ENCODE peak calls at places on chromosomes 2 and 18, in nine cellular contexts. One of them, this sample, is unnamed.

GRCh38 chr2:127051116-127051779 is 55.7 kb downstream of the BIN1 start:
- DNase-seq in H54: no peak
- DNase-seq in HCT116: no peak
- DNase-seq in IMR-90: no peak
- DNase-seq in ovary: peak; percentile 22
- DNase-seq in K562: no peak
- DNase-seq in upper lobe of left lung: peak; percentile 78
- DNase-seq in A549: no peak
- DNase-seq in body of pancreas: peak; percentile 10
- DNase-seq in this sample: peak; percentile 14

GRCh38 chr2:127627740-127628571 is 18.0 kb upstream of the GPR17 start:
- DNase-seq in H54: no peak
- DNase-seq in HCT116: no peak
- DNase-seq in IMR-90: no peak
- DNase-seq in ovary: no peak
- DNase-seq in K562: no peak
- DNase-seq in upper lobe of left lung: peak; percentile 45
- DNase-seq in A549: no peak
- DNase-seq in body of pancreas: no peak
- DNase-seq in this sample: no peak

GRCh38 chr18:60024345-60024744 is 124.5 kb downstream of the PMAIP1 start:
- DNase-seq in H54: no peak
- DNase-seq in HCT116: no peak
- DNase-seq in IMR-90: no peak
- DNase-seq in ovary: no peak
- DNase-seq in K562: no peak
- DNase-seq in upper lobe of left lung: no peak
- DNase-seq in A549: no peak
- DNase-seq in body of pancreas: no peak
- DNase-seq in this sample: no peak

GRCh38 chr2:180524458-180524857 is 455.9 kb upstream of the UBE2E3 start:
- DNase-seq in H54: no peak
- DNase-seq in HCT116: no peak
- DNase-seq in IMR-90: peak; percentile 29
- DNase-seq in ovary: no peak
- DNase-seq in K562: no peak
- DNase-seq in upper lobe of left lung: no peak
- DNase-seq in A549: no peak
- DNase-seq in body of pancreas: no peak
- DNase-seq in this sample: no peak

GRCh38 chr2:109339519-109339991 is 210.6 kb downstream of the SH3RF3 start:
- DNase-seq in H54: no peak
- DNase-seq in HCT116: no peak
- DNase-seq in IMR-90: peak; percentile 93
- DNase-seq in ovary: no peak
- DNase-seq in K562: no peak
- DNase-seq in upper lobe of left lung: peak; percentile 34
- DNase-seq in A549: no peak
- DNase-seq in body of pancreas: no peak
- DNase-seq in this sample: no peak

GRCh38 chr2:202069189-202070050 is 3.6 kb upstream of the KIAA2012 start:
- DNase-seq in H54: no peak
- DNase-seq in HCT116: no peak
- DNase-seq in IMR-90: no peak
- DNase-seq in ovary: no peak
- DNase-seq in K562: peak; percentile 72
- DNase-seq in upper lobe of left lung: no peak
- DNase-seq in A549: no peak
- DNase-seq in body of pancreas: no peak
- DNase-seq in this sample: no peak

GRCh38 chr2:210961249-210961648 is 404.9 kb downstream of the CPS1 start:
- DNase-seq in H54: no peak
- DNase-seq in HCT116: no peak
- DNase-seq in IMR-90: no peak
- DNase-seq in ovary: no peak
- DNase-seq in K562: no peak
- DNase-seq in upper lobe of left lung: no peak
- DNase-seq in A549: no peak
- DNase-seq in body of pancreas: no peak
- DNase-seq in this sample: no peak

GRCh38 chr2:201631041-201631440 is 12.3 kb downstream of the TMEM237 start:
- DNase-seq in H54: no peak
- DNase-seq in HCT116: no peak
- DNase-seq in IMR-90: no peak
- DNase-seq in ovary: no peak
- DNase-seq in K562: no peak
- DNase-seq in upper lobe of left lung: no peak
- DNase-seq in A549: no peak
- DNase-seq in body of pancreas: no peak
- DNase-seq in this sample: no peak

GRCh38 chr2:180622122-180622918 is 358.1 kb upstream of the UBE2E3 start:
- DNase-seq in H54: no peak
- DNase-seq in HCT116: no peak
- DNase-seq in IMR-90: peak; percentile 78
- DNase-seq in ovary: no peak
- DNase-seq in K562: no peak
- DNase-seq in upper lobe of left lung: no peak
- DNase-seq in A549: no peak
- DNase-seq in body of pancreas: no peak
- DNase-seq in this sample: no peak

GRCh38 chr2:217972490-217972889 is 30.3 kb downstream of the TNS1 start:
- DNase-seq in H54: no peak
- DNase-seq in HCT116: no peak
- DNase-seq in IMR-90: no peak
- DNase-seq in ovary: peak; percentile 63
- DNase-seq in K562: no peak
- DNase-seq in upper lobe of left lung: no peak
- DNase-seq in A549: no peak
- DNase-seq in body of pancreas: peak; percentile 7
- DNase-seq in this sample: no peak

DNA sequence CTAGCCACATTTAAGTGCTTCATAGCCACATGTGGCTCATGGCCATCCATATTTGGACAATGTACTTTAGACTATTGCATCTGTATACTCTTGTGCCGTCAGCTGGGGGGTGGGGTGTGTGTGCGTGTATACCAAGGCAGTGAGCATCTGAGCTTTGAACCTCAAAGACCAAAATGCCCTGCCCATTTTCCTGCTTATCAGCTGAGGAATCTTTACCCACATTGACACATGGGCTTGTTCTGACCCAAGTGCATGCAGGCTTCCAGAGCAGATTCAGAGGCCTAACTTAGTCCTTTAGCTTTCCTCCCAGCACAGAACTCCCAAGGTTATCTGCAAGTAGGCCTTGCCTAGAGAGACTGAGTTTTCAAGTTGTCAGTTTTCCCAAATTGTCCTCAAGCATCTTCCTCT is 11.1 kb upstream of the MOCOS start:
- DNase-seq in H54: no peak
- DNase-seq in HCT116: no peak
- DNase-seq in IMR-90: no peak
- DNase-seq in ovary: no peak
- DNase-seq in K562: no peak
- DNase-seq in upper lobe of left lung: no peak
- DNase-seq in A549: no peak
- DNase-seq in body of pancreas: no peak
- DNase-seq in this sample: no peak
- TF ChIP-seq POLR2A in H54: no peak
- TF ChIP-seq POLR2A in HCT116: no peak
- TF ChIP-seq POLR2A in IMR-90: no peak
- TF ChIP-seq POLR2A in ovary: no peak
- TF ChIP-seq POLR2A in K562: no peak
- TF ChIP-seq POLR2A in upper lobe of left lung: no peak
- TF ChIP-seq POLR2A in A549: no peak
- TF ChIP-seq POLR2A in body of pancreas: no peak
- TF ChIP-seq POLR2A in this sample: no peak

GRCh38 chr18:35973650-35974049 is 1.2 kb downstream of the RMP24 start:
- DNase-seq in H54: no peak
- DNase-seq in HCT116: no peak
- DNase-seq in IMR-90: no peak
- DNase-seq in ovary: no peak
- DNase-seq in K562: no peak
- DNase-seq in upper lobe of left lung: no peak
- DNase-seq in A549: no peak
- DNase-seq in body of pancreas: no peak
- DNase-seq in this sample: no peak

GRCh38 chr18:35974181-35974580 is 1.7 kb downstream of the RMP24 start:
- DNase-seq in H54: no peak
- DNase-seq in HCT116: no peak
- DNase-seq in IMR-90: no peak
- DNase-seq in ovary: no peak
- DNase-seq in K562: no peak
- DNase-seq in upper lobe of left lung: no peak
- DNase-seq in A549: no peak
- DNase-seq in body of pancreas: no peak
- DNase-seq in this sample: no peak

GRCh38 chr18:35971661-35972196 is 750 bp upstream of the RMP24 start:
- DNase-seq in H54: no peak
- DNase-seq in HCT116: no peak
- DNase-seq in IMR-90: no peak
- DNase-seq in ovary: no peak
- DNase-seq in K562: no peak
- DNase-seq in upper lobe of left lung: no peak
- DNase-seq in A549: no peak
- DNase-seq in body of pancreas: no peak
- DNase-seq in this sample: no peak

GRCh38 chr18:35969676-35970075 is 2.8 kb upstream of the RMP24 start:
- DNase-seq in H54: no peak
- DNase-seq in HCT116: no peak
- DNase-seq in IMR-90: no peak
- DNase-seq in ovary: no peak
- DNase-seq in K562: no peak
- DNase-seq in upper lobe of left lung: no peak
- DNase-seq in A549: no peak
- DNase-seq in body of pancreas: no peak
- DNase-seq in this sample: no peak

DNA sequence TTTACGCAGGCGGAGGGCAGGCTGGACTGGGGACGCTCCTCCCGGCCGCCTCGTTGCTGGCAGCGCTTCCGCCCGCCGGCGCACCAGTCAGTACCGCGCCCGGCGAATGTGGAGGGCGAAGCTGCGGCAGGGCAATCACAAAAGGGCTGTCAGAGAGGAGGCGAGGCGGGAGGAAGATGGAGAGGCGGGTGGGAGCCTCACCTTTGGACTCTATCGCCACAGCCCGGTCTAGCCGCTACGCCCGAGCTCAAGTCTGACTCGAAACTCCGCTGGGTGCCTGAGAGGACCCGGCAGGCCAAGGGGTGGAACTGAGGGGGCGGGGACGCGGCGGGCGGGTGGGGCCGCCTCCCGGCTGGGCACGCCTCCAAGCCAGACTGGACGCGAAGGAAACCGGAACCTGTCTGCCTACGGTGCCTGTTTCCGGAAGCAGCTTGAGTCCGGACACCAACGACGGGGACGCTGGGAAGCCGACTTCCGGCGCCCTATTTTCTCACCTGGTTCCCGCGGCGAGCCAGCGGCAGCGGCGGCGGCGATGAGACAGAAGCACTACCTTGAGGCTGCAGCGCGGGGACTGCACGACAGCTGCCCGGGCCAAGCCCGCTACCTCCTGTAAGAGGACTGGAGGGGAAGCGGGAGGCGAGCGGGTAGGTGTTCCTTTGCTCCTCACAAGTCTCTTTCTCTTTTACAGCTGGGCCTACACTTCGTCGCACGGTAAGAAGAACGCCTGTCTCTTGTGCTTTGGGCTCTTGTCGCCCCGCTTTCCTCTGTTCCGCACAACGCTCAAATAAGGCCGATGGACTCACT is at the start of gene RMP24:
- DNase-seq in H54: peak; percentile 77
- DNase-seq in HCT116: peak; percentile 94
- DNase-seq in IMR-90: peak; percentile 96
- DNase-seq in ovary: peak; percentile 97
- DNase-seq in K562: peak; percentile 96
- DNase-seq in upper lobe of left lung: peak; percentile 97
- DNase-seq in A549: peak; percentile 66
- DNase-seq in body of pancreas: peak; percentile 96
- DNase-seq in this sample: peak; percentile 81
- TF ChIP-seq POLR2A in H54: peak; percentile 76
- TF ChIP-seq POLR2A in HCT116: peak; percentile 63
- TF ChIP-seq POLR2A in IMR-90: peak; percentile 82
- TF ChIP-seq POLR2A in ovary: peak; percentile 24
- TF ChIP-seq POLR2A in K562: peak; percentile 93
- TF ChIP-seq POLR2A in upper lobe of left lung: peak; percentile 36
- TF ChIP-seq POLR2A in A549: peak; percentile 85
- TF ChIP-seq POLR2A in body of pancreas: peak; percentile 50
- TF ChIP-seq POLR2A in this sample: peak; percentile 78

GRCh38 chr2:19313553-19313952 is 44.9 kb downstream of the OSR1 start:
- DNase-seq in H54: no peak
- DNase-seq in HCT116: no peak
- DNase-seq in IMR-90: no peak
- DNase-seq in ovary: no peak
- DNase-seq in K562: no peak
- DNase-seq in upper lobe of left lung: no peak
- DNase-seq in A549: no peak
- DNase-seq in body of pancreas: no peak
- DNase-seq in this sample: no peak

GRCh38 chr2:19312949-19313348 is 45.5 kb downstream of the OSR1 start:
- DNase-seq in H54: peak; percentile 20
- DNase-seq in HCT116: peak; percentile 4
- DNase-seq in IMR-90: peak; percentile 56
- DNase-seq in ovary: no peak
- DNase-seq in K562: no peak
- DNase-seq in upper lobe of left lung: no peak
- DNase-seq in A549: peak; percentile 10
- DNase-seq in body of pancreas: peak; percentile 17
- DNase-seq in this sample: no peak
- TF ChIP-seq POLR2A in H54: no peak
- TF ChIP-seq POLR2A in HCT116: no peak
- TF ChIP-seq POLR2A in IMR-90: no peak
- TF ChIP-seq POLR2A in ovary: no peak
- TF ChIP-seq POLR2A in K562: no peak
- TF ChIP-seq POLR2A in upper lobe of left lung: no peak
- TF ChIP-seq POLR2A in A549: no peak
- TF ChIP-seq POLR2A in body of pancreas: no peak
- TF ChIP-seq POLR2A in this sample: no peak

DNA sequence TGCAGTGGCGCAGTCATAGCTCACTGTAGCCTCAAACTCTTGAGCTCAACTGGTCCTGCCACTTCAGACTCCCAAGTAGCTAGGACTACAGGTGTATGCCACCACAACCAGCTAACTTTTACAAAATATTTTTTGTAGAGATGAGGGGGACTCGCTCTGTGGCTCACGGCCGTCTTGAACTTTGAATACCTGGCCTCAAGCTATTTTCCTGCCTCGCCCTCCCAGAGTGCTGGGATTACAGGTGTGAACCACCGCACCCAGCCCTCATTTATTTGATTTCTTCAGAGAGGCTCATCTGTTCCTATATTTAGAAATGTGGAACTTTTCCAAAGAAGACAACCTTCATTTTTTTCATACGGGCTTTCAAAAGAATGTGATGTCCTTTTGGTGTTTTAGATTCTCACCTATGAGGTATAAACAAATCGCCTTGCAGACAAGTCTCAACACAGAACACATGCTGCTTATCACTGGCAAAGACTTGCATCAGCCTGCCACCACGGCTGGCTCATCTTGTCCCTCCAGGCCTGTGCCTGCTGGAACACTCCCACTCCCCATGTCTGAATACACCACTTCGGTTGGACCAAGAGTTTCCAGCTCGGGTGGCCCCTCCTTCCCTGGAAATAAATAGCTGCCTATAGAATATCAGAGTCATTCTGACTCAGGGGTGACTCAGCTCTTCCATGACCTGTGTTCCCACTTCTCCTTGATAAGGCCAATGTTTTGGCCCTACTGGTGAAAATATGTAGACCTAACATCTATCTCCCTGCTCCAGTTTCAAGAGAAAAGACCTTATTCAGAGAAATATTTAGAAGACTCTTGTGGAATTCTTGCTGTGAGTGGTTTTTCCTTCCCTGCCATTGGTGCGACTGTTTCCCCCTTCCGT is 202.6 kb downstream of the TGIF1 start:
- DNase-seq in H54: peak; percentile 63
- DNase-seq in HCT116: peak; percentile 98
- DNase-seq in IMR-90: peak; percentile 99
- DNase-seq in ovary: peak; percentile 45
- DNase-seq in K562: peak; percentile 97
- DNase-seq in upper lobe of left lung: no peak
- DNase-seq in A549: peak; percentile 89
- DNase-seq in body of pancreas: no peak
- DNase-seq in this sample: no peak
- TF ChIP-seq POLR2A in H54: peak; percentile 64
- TF ChIP-seq POLR2A in HCT116: no peak
- TF ChIP-seq POLR2A in IMR-90: peak; percentile 94
- TF ChIP-seq POLR2A in ovary: no peak
- TF ChIP-seq POLR2A in K562: no peak
- TF ChIP-seq POLR2A in upper lobe of left lung: no peak
- TF ChIP-seq POLR2A in A549: peak; percentile 29
- TF ChIP-seq POLR2A in body of pancreas: no peak
- TF ChIP-seq POLR2A in this sample: no peak